ENCODE peak calls at places on chromosomes 7 and 10, in eight cellular contexts. M is effector CD8-positive, alpha-beta T cell; E is EL; H is tibial nerve; Z is H9; J is anterior cingulate cortex; T is RCC 7860; P is mucosa of gallbladder. S is an unnamed sample.

GRCh38 chr10:63554666-63555065 is 33.5 kb downstream of the REEP3 start:
- DNase-seq in Z (no peak), P (peak; percentile 20), E (peak; percentile 93), H (no peak), M (peak; percentile 54), J (no peak), T (peak; percentile 79), S (no peak)

GRCh38 chr7:55348502-55348901 is 16.6 kb upstream of the LANCL2 start:
- DNase-seq in M (no peak), E (peak; percentile 75), T (peak; percentile 53), H (no peak), Z (no peak), P (no peak), J (no peak), S (no peak)

GRCh38 chr10:109956454-109957091 is 33.3 kb upstream of the XPNPEP1 start:
- DNase-seq in T (peak; percentile 38), J (no peak), E (peak; percentile 66), Z (peak; percentile 53), P (no peak), M (no peak), H (no peak), S (no peak)

GRCh38 chr10:42476101-42476500 is 162.3 kb downstream of the ZNF33B start:
- DNase-seq in H (no peak), E (no peak), Z (no peak), M (no peak), P (no peak), T (no peak), J (no peak), S (no peak)

GRCh38 chr7:44889096-44889775 is 3.9 kb upstream of the PURB start:
- DNase-seq in Z (no peak), T (no peak), J (no peak), H (no peak), M (no peak), P (no peak), E (no peak), S (no peak)

GRCh38 chr7:50479743-50480517 is 29.8 kb upstream of the FIGNL1 start:
- DNase-seq in E (no peak), Z (no peak), H (no peak), J (no peak), P (no peak), T (no peak), M (no peak), S (no peak)

GRCh38 chr10:30915141-30915540 is 116.5 kb downstream of the ZNF438 start:
- DNase-seq in T (no peak), P (no peak), H (no peak), M (no peak), E (no peak), Z (no peak), J (no peak), S (no peak)

GRCh38 chr10:132382231-132382922 is 14.6 kb upstream of the PWWP2B start:
- DNase-seq in P (no peak), E (peak; percentile 54), T (no peak), Z (no peak), H (no peak), M (no peak), J (no peak), S (no peak)

GRCh38 chr10:102121739-102122372 is 1.7 kb upstream of the LDB1 start:
- DNase-seq in Z (peak; percentile 71), M (no peak), T (no peak), J (no peak), H (no peak), P (peak; percentile 30), E (no peak), S (no peak)

GRCh38 chr7:108463613-108464012 is 7.4 kb upstream of the NRCAM start:
- DNase-seq in Z (no peak), E (no peak), M (no peak), P (no peak), H (no peak), J (no peak), T (no peak), S (no peak)

GRCh38 chr10:104548090-104548489 is 93.0 kb upstream of the SORCS3 start:
- DNase-seq in Z (no peak), T (no peak), M (no peak), P (no peak), H (no peak), E (peak; percentile 27), J (no peak), S (no peak)

GRCh38 chr10:95655571-95656290 is 780 bp downstream of the ALDH18A1 start:
- DNase-seq in H (peak; percentile 10), J (no peak), M (no peak), P (no peak), Z (no peak), T (no peak), E (peak; percentile 30), S (no peak)

GRCh38 chr10:2011106-2011716 is 273.9 kb upstream of the ADARB2 start:
- DNase-seq in J (no peak), T (no peak), E (no peak), H (no peak), Z (peak; percentile 48), P (no peak), M (no peak), S (no peak)

GRCh38 chr10:131089861-131090260 is 221.7 kb downstream of the TCERG1L start:
- DNase-seq in H (no peak), P (no peak), E (no peak), M (no peak), Z (no peak), T (no peak), J (no peak), S (no peak)

GRCh38 chr10:27088263-27089044 is 11.8 kb downstream of the ANKRD26 start:
- DNase-seq in E (no peak), P (no peak), Z (no peak), H (no peak), J (no peak), T (no peak), M (no peak), S (no peak)

GRCh38 chr7:42930889-42931288 is 1.1 kb downstream of the PSMA2 start:
- DNase-seq in E (no peak), H (no peak), T (no peak), M (no peak), J (no peak), P (no peak), Z (no peak), S (no peak)

GRCh38 chr7:116236020-116236630 is 25.8 kb downstream of the TES start:
- DNase-seq in P (peak; percentile 56), J (no peak), E (peak; percentile 51), T (peak; percentile 51), H (peak; percentile 90), M (peak; percentile 31), Z (no peak), S (no peak)

GRCh38 chr7:19648791-19649190 is 60.0 kb downstream of the POLR1F start:
- DNase-seq in M (no peak), E (peak; percentile 19), Z (no peak), H (no peak), J (no peak), T (no peak), P (no peak), S (no peak)

GRCh38 chr10:72332423-72333110 is 22.2 kb downstream of the DNAJB12 start:
- DNase-seq in P (no peak), T (no peak), E (no peak), Z (no peak), J (no peak), M (no peak), H (no peak), S (no peak)

S was measured in SIG-M5.